ENCODE peak calls at places on chromosomes 5 and 9, in four cellular contexts. One of them, this sample, is unnamed.

GRCh38 chr5:426392-426976 is 16.5 kb upstream of the EXOC3 start:
- DNase-seq in kidney: no peak
- DNase-seq in adrenal gland: no peak
- DNase-seq in MM.1S: no peak
- DNase-seq in this sample: no peak

GRCh38 chr5:137649228-137649890 is 86.5 kb downstream of the KLHL3 start:
- DNase-seq in MM.1S: no peak
- DNase-seq in kidney: no peak
- DNase-seq in adrenal gland: no peak
- DNase-seq in this sample: no peak

GRCh38 chr9:101737705-101738565 is 512 bp downstream of the GRIN3A start:
- DNase-seq in MM.1S: no peak
- DNase-seq in kidney: peak; percentile 66
- DNase-seq in adrenal gland: peak; percentile 6
- DNase-seq in this sample: peak; percentile 52

GRCh38 chr5:135307143-135307903 is 91.7 kb downstream of the MACROH2A1 start:
- DNase-seq in MM.1S: no peak
- DNase-seq in adrenal gland: no peak
- DNase-seq in kidney: no peak
- DNase-seq in this sample: no peak

GRCh38 chr5:177241768-177242167 is 61.8 kb downstream of the RAB24 start:
- DNase-seq in kidney: no peak
- DNase-seq in MM.1S: no peak
- DNase-seq in adrenal gland: no peak
- DNase-seq in this sample: no peak

GRCh38 chr5:148166550-148167283 is 1.6 kb upstream of the SPINK14 start:
- DNase-seq in MM.1S: no peak
- DNase-seq in adrenal gland: no peak
- DNase-seq in kidney: no peak
- DNase-seq in this sample: no peak

GRCh38 chr9:112248722-112249121 is 73.6 kb upstream of the SUSD1 start:
- DNase-seq in MM.1S: no peak
- DNase-seq in kidney: no peak
- DNase-seq in adrenal gland: no peak
- DNase-seq in this sample: no peak

GRCh38 chr5:36041537-36041845 is 25.2 kb downstream of the UGT3A2 start:
- DNase-seq in kidney: no peak
- DNase-seq in MM.1S: no peak
- DNase-seq in adrenal gland: no peak
- DNase-seq in this sample: no peak

GRCh38 chr5:124040799-124041198 is 528.8 kb downstream of the CSNK1G3 start:
- DNase-seq in adrenal gland: peak; percentile 40
- DNase-seq in kidney: no peak
- DNase-seq in MM.1S: no peak
- DNase-seq in this sample: no peak

GRCh38 chr9:103789686-103790085 is 304.4 kb upstream of the SMC2 start:
- DNase-seq in MM.1S: peak; percentile 69
- DNase-seq in kidney: no peak
- DNase-seq in adrenal gland: no peak
- DNase-seq in this sample: no peak

GRCh38 chr9:130599625-130600024 is 20.2 kb downstream of the FUBP3 start:
- DNase-seq in kidney: no peak
- DNase-seq in adrenal gland: no peak
- DNase-seq in MM.1S: no peak
- DNase-seq in this sample: no peak

GRCh38 chr9:31445960-31446359 is 938.5 kb upstream of the ACO1 start:
- DNase-seq in kidney: no peak
- DNase-seq in adrenal gland: no peak
- DNase-seq in MM.1S: no peak
- DNase-seq in this sample: no peak

GRCh38 chr5:78610633-78611032 is 37.9 kb downstream of the LHFPL2 start:
- DNase-seq in adrenal gland: no peak
- DNase-seq in kidney: no peak
- DNase-seq in MM.1S: no peak
- DNase-seq in this sample: no peak

GRCh38 chr5:58085800-58086199 is 374.1 kb downstream of the PLK2 start:
- DNase-seq in MM.1S: no peak
- DNase-seq in adrenal gland: no peak
- DNase-seq in kidney: no peak
- DNase-seq in this sample: no peak

GRCh38 chr5:127936439-127936972 is 147.1 kb upstream of the SLC12A2 start:
- DNase-seq in kidney: no peak
- DNase-seq in adrenal gland: no peak
- DNase-seq in MM.1S: no peak
- DNase-seq in this sample: no peak

GRCh38 chr5:90563161-90563560 is 4.6 kb downstream of the ADGRV1 start:
- DNase-seq in adrenal gland: no peak
- DNase-seq in kidney: no peak
- DNase-seq in MM.1S: no peak
- DNase-seq in this sample: no peak

GRCh38 chr5:150509992-150510391 is 2.1 kb downstream of the NDST1 start:
- DNase-seq in MM.1S: no peak
- DNase-seq in adrenal gland: no peak
- DNase-seq in kidney: no peak
- DNase-seq in this sample: no peak
- H3K27ac ChIP-seq in MM.1S: no peak overlapping the region
- H3K27ac ChIP-seq in adrenal gland: no peak overlapping the region
- H3K27ac ChIP-seq in kidney: peak overlapping the region; percentile 73
- H3K27ac ChIP-seq in this sample: no peak overlapping the region

DNA sequence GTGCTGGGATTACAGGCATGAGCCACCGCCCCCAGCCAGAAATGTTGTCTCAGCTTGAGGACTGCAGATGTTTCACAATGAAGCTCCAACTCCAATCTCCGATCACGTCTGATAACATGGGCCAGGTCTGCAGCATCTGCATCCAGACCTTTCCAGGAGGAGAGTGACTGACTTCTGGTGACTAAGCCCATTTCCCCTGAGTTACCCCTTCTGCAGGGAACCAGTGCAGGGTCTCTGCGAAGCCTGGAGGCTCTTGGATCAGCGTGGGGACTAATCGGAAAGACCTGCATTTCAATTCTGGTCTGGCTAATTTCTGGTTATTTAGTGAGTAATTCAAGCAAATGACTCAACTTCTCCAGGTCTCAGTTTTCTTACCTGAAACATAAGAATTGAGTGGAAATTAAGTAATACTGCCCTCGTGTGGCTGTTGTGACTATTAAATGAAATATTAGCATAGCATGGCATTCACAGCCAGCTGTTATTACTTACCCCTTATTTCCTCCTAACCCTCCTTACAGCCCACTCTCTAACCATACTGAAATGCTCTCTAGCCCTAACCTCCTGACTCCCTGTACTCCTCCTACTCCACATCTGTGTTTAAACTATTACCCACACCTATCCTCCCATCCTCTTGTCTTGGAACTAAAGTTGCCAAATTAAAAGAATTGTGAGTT is 2.2 kb upstream of the GNPDA1 start:
- DNase-seq in MM.1S: peak; percentile 89
- DNase-seq in adrenal gland: peak; percentile 36
- DNase-seq in kidney: no peak
- DNase-seq in this sample: no peak
- H3K4me1 ChIP-seq in MM.1S: peaks cover 60% of the 10 kb centered on the region
- H3K4me1 ChIP-seq in adrenal gland: peaks cover 17% of the 10 kb centered on the region
- H3K4me1 ChIP-seq in kidney: peaks cover 20% of the 10 kb centered on the region
- H3K4me1 ChIP-seq in this sample: peaks cover 4% of the 10 kb centered on the region

GRCh38 chr9:126915846-126916543 is 1.4 kb downstream of the RALGPS1 start:
- DNase-seq in kidney: no peak
- DNase-seq in adrenal gland: no peak
- DNase-seq in MM.1S: no peak
- DNase-seq in this sample: no peak

GRCh38 chr9:126916909-126917308 is 2.3 kb downstream of the RALGPS1 start:
- DNase-seq in adrenal gland: no peak
- DNase-seq in MM.1S: no peak
- DNase-seq in kidney: no peak
- DNase-seq in this sample: no peak

GRCh38 chr9:126919193-126919592 is 4.6 kb downstream of the RALGPS1 start:
- DNase-seq in MM.1S: no peak
- DNase-seq in kidney: no peak
- DNase-seq in adrenal gland: no peak
- DNase-seq in this sample: no peak

GRCh38 chr9:126914458-126915280 is at the start of gene RALGPS1:
- DNase-seq in adrenal gland: peak; percentile 97
- DNase-seq in kidney: peak; percentile 98
- DNase-seq in MM.1S: peak; percentile 99
- DNase-seq in this sample: peak; percentile 98

GRCh38 chr9:126915281-126915816 is 767 bp downstream of the RALGPS1 start:
- DNase-seq in kidney: peak; percentile 92
- DNase-seq in MM.1S: peak; percentile 85
- DNase-seq in adrenal gland: peak; percentile 16
- DNase-seq in this sample: peak; percentile 69
- H3K4me3 ChIP-seq in kidney: peak overlapping the region; percentile 37
- H3K4me3 ChIP-seq in MM.1S: peak overlapping the region; percentile 66
- H3K4me3 ChIP-seq in adrenal gland: peak overlapping the region; percentile 97
- H3K4me3 ChIP-seq in this sample: peak overlapping the region; percentile 89

DNA sequence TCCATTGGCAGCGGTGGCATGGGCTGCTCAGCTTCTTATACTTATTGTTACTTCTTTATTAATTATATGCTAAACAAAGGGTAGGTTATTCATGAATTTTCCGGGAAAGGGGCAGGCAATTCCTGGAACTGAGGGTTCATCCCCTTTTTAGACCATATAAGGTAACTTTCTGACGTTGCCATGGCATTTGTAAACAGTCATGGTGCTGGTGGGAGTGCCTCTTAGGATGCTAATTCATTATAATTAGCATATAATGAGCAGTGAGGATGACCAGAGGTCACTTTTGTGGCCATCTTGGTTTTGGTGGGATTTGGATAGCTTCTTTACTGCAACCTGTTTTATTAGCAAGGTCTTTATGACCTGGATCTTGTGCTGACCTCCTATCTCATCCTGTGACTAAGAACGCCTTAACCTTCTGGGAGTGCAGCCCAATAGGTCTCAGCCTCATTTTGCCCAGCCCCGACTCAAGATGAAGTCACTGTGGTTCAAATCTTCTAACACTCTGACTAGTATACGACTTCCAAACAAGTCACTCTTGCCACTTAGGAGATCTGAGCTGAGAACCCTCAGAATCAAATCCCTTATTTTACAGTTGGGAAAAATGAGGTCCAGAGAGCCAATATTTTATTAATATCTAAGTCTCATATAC is 237.5 kb downstream of the TRIM32 start:
- DNase-seq in MM.1S: no peak
- DNase-seq in adrenal gland: no peak
- DNase-seq in kidney: no peak
- DNase-seq in this sample: no peak
- H3K27ac ChIP-seq in MM.1S: no peak overlapping the region
- H3K27ac ChIP-seq in adrenal gland: no peak overlapping the region
- H3K27ac ChIP-seq in kidney: no peak overlapping the region
- H3K27ac ChIP-seq in this sample: no peak overlapping the region

DNA sequence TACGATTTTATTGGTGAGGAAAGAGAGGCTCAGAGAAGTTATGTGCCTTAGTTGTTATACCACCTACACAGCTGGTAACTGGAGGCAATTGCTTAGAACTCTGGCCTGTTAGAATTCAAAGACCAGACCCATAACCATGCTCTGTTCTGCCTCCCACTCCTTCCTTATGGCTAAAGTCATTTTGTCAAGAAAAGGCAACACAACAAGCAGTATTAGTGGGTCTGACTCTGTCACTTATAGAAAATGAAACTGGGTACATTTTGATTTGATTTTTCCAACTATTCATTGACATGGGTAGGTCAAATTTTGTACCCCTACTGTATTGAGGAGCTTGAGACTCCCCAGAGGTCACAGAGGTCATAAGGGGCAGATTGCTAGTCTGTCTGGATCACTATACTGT is 44.5 kb upstream of the NR3C1 start:
- DNase-seq in MM.1S: no peak
- DNase-seq in kidney: no peak
- DNase-seq in adrenal gland: no peak
- DNase-seq in this sample: no peak
- H3K4me1 ChIP-seq in MM.1S: no peaks in the 10 kb centered on the region
- H3K4me1 ChIP-seq in kidney: no peaks in the 10 kb centered on the region
- H3K4me1 ChIP-seq in adrenal gland: no peaks in the 10 kb centered on the region
- H3K4me1 ChIP-seq in this sample: no peaks in the 10 kb centered on the region

This sample was measured in right cardiac atrium.